ENCODE peak calls at places on chromosomes 16 and 17, in six cellular contexts. One of them, this sample, is unnamed. For H3K4me1, the result is how much of the 10 kb centered on the place peaks cover.

GRCh38 chr16:87380875-87381274 is 2.7 kb downstream of the FBXO31 start:
- DNase-seq in spleen: no peak
- DNase-seq in breast epithelium: no peak
- DNase-seq in HCT116: no peak
- DNase-seq in stomach: no peak
- DNase-seq in transverse colon: no peak
- DNase-seq in this sample: no peak

GRCh38 chr17:81337449-81337848 is 42.3 kb upstream of the SLC38A10 start:
- DNase-seq in stomach: peak
- DNase-seq in transverse colon: peak
- DNase-seq in HCT116: no peak
- DNase-seq in spleen: peak
- DNase-seq in breast epithelium: no peak
- DNase-seq in this sample: no peak

GRCh38 chr17:39607851-39608130 is at the start of gene NEUROD2:
- DNase-seq in breast epithelium: no peak
- DNase-seq in stomach: no peak
- DNase-seq in spleen: no peak
- DNase-seq in HCT116: no peak
- DNase-seq in transverse colon: no peak
- DNase-seq in this sample: no peak

GRCh38 chr17:49197346-49197998 is 12.9 kb downstream of the GNGT2 start:
- DNase-seq in transverse colon: no peak
- DNase-seq in breast epithelium: no peak
- DNase-seq in spleen: peak
- DNase-seq in HCT116: no peak
- DNase-seq in stomach: no peak
- DNase-seq in this sample: no peak

GRCh38 chr17:22441776-22442175 is 749.5 kb downstream of the KCNJ18 start:
- DNase-seq in spleen: no peak
- DNase-seq in breast epithelium: no peak
- DNase-seq in transverse colon: no peak
- DNase-seq in HCT116: no peak
- DNase-seq in stomach: no peak
- DNase-seq in this sample: no peak

GRCh38 chr16:81560979-81561657 is 116.5 kb downstream of the CMIP start:
- DNase-seq in transverse colon: no peak
- DNase-seq in stomach: no peak
- DNase-seq in spleen: no peak
- DNase-seq in breast epithelium: no peak
- DNase-seq in HCT116: no peak
- DNase-seq in this sample: no peak

GRCh38 chr16:24036614-24037013 is 200.8 kb downstream of the PRKCB start:
- DNase-seq in breast epithelium: no peak
- DNase-seq in HCT116: peak
- DNase-seq in transverse colon: peak
- DNase-seq in stomach: peak
- DNase-seq in spleen: no peak
- DNase-seq in this sample: no peak

GRCh38 chr16:87897563-87898505 is 28.5 kb upstream of the SLC7A5 start:
- DNase-seq in HCT116: no peak
- DNase-seq in spleen: no peak
- DNase-seq in breast epithelium: no peak
- DNase-seq in stomach: no peak
- DNase-seq in transverse colon: no peak
- DNase-seq in this sample: no peak

DNA sequence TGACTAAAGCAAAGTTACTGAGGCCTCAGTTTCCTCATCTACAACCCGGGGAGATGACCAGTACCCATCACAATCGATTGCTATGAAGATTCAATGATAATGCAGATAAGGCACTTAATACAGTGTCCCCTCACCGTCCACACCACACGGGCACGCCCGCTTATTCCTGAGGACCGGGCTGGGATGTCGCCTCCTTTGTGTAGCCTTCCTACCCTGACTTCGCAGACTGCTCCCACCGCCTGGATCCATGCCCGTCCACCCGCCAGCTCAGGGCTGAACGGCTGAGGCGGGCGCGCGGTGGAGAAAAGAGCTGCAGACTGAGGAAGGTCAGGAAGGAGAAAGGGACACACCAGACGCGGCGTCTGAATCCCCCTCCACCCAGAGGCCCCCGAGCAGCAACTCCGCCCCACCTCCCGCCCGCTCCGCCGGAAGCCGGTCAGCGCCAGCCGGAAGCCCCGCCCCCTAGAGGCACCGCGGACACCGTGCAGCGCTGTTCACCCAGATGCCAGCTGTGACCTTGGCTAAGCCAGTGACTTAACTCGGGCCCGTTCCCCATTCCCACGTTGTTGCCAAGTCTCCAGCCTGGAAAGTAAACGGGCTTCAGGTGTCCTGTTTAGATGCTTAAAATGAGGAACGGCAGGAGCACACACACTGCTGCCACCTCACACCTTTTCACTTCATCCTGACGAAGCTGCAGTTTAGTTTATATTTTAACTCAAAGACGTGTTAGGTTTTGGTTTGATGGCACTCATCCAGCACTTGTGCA is at the start of gene KRABD2:
- DNase-seq in spleen: peak
- DNase-seq in stomach: peak
- DNase-seq in breast epithelium: peak
- DNase-seq in HCT116: peak
- DNase-seq in transverse colon: peak
- DNase-seq in this sample: no peak
- TF ChIP-seq CTCF in spleen: peak
- TF ChIP-seq CTCF in stomach: peak
- TF ChIP-seq CTCF in breast epithelium: peak
- TF ChIP-seq CTCF in HCT116: peak
- TF ChIP-seq CTCF in transverse colon: peak
- TF ChIP-seq CTCF in this sample: no peak

DNA sequence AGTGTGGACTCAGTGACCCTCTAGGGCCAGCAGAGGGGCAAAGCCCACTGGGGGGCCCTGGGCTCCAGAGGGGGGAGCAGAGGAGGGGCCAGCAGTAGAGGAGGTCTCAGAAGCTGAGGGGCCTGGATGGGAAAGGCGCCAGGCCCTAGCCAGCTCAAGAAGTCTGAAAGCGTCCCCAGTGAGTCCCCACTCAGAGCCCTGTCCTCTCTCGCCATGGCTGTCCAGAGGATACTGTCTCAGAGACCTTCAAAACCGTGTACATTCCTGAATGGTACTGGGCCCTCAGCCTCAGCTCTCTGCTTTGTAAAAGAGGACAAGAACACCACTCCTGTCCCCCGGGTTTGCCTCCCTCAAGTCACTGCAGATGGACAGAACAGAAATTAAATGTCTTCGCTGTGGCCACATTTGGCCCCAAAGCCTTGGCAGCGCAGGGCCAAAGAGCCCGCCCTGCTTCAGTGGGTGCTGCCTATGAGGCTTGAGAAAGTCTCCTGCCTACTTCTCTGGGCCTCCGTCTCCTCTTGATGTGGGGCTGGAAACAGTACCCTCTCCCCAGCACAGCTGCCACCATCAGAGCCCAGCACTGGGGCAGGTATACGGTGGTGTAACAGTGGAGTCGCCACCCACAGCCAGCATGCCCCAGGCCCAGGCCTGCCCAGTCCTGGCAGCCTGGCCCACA is 3.6 kb upstream of the TPPP3 start:
- DNase-seq in transverse colon: no peak
- DNase-seq in HCT116: no peak
- DNase-seq in spleen: peak
- DNase-seq in stomach: no peak
- DNase-seq in breast epithelium: no peak
- DNase-seq in this sample: no peak
- TF ChIP-seq POLR2AphosphoS5 in transverse colon: no peak
- TF ChIP-seq POLR2AphosphoS5 in HCT116: no peak
- TF ChIP-seq POLR2AphosphoS5 in spleen: no peak
- TF ChIP-seq POLR2AphosphoS5 in stomach: no peak
- TF ChIP-seq POLR2AphosphoS5 in breast epithelium: no peak
- TF ChIP-seq POLR2AphosphoS5 in this sample: no peak

DNA sequence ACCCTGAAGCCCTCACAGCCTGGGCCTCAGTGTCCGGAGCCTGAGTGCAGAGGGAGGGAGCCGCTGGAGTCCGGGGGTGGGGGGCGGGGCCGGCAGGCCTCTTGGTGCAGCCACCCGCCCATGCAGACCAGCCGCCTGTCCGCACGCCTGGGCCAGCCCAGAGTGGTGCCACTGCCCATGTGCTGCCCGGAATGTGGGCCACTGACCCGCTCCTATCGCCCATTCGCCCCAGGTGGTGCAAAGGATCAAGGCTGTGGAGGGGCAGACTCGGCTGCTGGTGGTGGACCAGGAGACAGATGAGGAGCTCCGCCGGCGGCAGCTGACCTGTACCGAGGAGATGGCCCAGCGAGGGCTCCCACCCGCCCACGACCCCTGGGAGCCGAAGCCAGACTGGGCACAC is 2.6 kb downstream of the NHERF2 start:
- DNase-seq in stomach: no peak
- DNase-seq in breast epithelium: no peak
- DNase-seq in transverse colon: no peak
- DNase-seq in spleen: peak
- DNase-seq in HCT116: no peak
- DNase-seq in this sample: no peak
- H3K4me1 ChIP-seq in stomach: half or more
- H3K4me1 ChIP-seq in breast epithelium: under half
- H3K4me1 ChIP-seq in transverse colon: under half
- H3K4me1 ChIP-seq in spleen: half or more
- H3K4me1 ChIP-seq in HCT116: under half
- H3K4me1 ChIP-seq in this sample: half or more

DNA sequence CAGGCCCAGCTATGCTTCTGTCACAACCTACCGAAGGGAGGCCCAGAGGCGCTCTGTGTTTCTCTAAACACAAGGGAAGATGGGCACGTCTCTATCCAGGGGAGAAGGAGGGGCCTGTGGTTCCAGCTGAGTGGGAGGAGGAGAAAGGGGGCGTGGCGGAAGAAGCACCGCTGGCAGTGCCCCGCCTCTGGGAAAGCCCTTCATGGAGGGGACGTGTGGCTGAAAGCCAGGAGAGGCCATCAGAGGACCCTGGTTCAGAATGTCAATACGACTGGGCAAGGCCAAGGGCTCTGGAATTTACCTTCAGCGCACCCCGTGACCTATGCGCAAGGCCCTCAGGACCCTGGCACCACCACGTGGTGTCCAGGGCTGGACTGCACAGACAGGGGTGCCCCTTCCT is 12.3 kb upstream of the SLC38A8 start:
- DNase-seq in HCT116: no peak
- DNase-seq in stomach: no peak
- DNase-seq in spleen: peak
- DNase-seq in breast epithelium: no peak
- DNase-seq in transverse colon: no peak
- DNase-seq in this sample: no peak
- TF ChIP-seq CTCF in HCT116: no peak
- TF ChIP-seq CTCF in stomach: no peak
- TF ChIP-seq CTCF in spleen: no peak
- TF ChIP-seq CTCF in breast epithelium: no peak
- TF ChIP-seq CTCF in transverse colon: no peak
- TF ChIP-seq CTCF in this sample: no peak

GRCh38 chr16:8923199-8923598 is 40.5 kb downstream of the USP7 start:
- DNase-seq in transverse colon: no peak
- DNase-seq in HCT116: no peak
- DNase-seq in spleen: no peak
- DNase-seq in breast epithelium: no peak
- DNase-seq in stomach: no peak
- DNase-seq in this sample: no peak
- TF ChIP-seq POLR2AphosphoS5 in transverse colon: no peak
- TF ChIP-seq POLR2AphosphoS5 in HCT116: no peak
- TF ChIP-seq POLR2AphosphoS5 in spleen: no peak
- TF ChIP-seq POLR2AphosphoS5 in breast epithelium: no peak
- TF ChIP-seq POLR2AphosphoS5 in stomach: no peak
- TF ChIP-seq POLR2AphosphoS5 in this sample: no peak

GRCh38 chr16:8866884-8867482 is 1.8 kb downstream of the CARHSP1 start:
- DNase-seq in transverse colon: peak
- DNase-seq in stomach: no peak
- DNase-seq in HCT116: no peak
- DNase-seq in breast epithelium: no peak
- DNase-seq in spleen: peak
- DNase-seq in this sample: no peak
- H3K4me1 ChIP-seq in transverse colon: under half
- H3K4me1 ChIP-seq in stomach: half or more
- H3K4me1 ChIP-seq in HCT116: half or more
- H3K4me1 ChIP-seq in breast epithelium: under half
- H3K4me1 ChIP-seq in spleen: half or more
- H3K4me1 ChIP-seq in this sample: half or more